ENCODE peak calls at places on chromosome 13, in four cellular contexts. One of them, this sample, is unnamed.

GRCh38 chr13:40132249-40132648 is 476.8 kb downstream of the COG6 start:
- DNase-seq in pancreas: no peak
- DNase-seq in anterior cingulate cortex: no peak
- DNase-seq in CD8-positive, alpha-beta memory T cell: no peak
- DNase-seq in this sample: no peak

GRCh38 chr13:60164490-60164889 is 762 bp upstream of the DIAPH3 start:
- DNase-seq in pancreas: no peak
- DNase-seq in anterior cingulate cortex: no peak
- DNase-seq in CD8-positive, alpha-beta memory T cell: no peak
- DNase-seq in this sample: no peak

GRCh38 chr13:30805603-30806011 is 70.3 kb downstream of the ALOX5AP start:
- DNase-seq in pancreas: peak
- DNase-seq in anterior cingulate cortex: no peak
- DNase-seq in CD8-positive, alpha-beta memory T cell: no peak
- DNase-seq in this sample: no peak

GRCh38 chr13:44474122-44474910 is 100.7 kb downstream of the SERP2 start:
- DNase-seq in pancreas: no peak
- DNase-seq in anterior cingulate cortex: no peak
- DNase-seq in CD8-positive, alpha-beta memory T cell: no peak
- DNase-seq in this sample: peak

GRCh38 chr13:72504026-72504925 is 223.2 kb downstream of the MZT1 start:
- DNase-seq in pancreas: no peak
- DNase-seq in anterior cingulate cortex: no peak
- DNase-seq in CD8-positive, alpha-beta memory T cell: no peak
- DNase-seq in this sample: no peak

GRCh38 chr13:60627071-60627686 is 230.2 kb downstream of the TDRD3 start:
- DNase-seq in pancreas: no peak
- DNase-seq in anterior cingulate cortex: no peak
- DNase-seq in CD8-positive, alpha-beta memory T cell: no peak
- DNase-seq in this sample: peak

GRCh38 chr13:65656740-65657329 is 1573.3 kb downstream of the PCDH9 start:
- DNase-seq in pancreas: no peak
- DNase-seq in anterior cingulate cortex: no peak
- DNase-seq in CD8-positive, alpha-beta memory T cell: no peak
- DNase-seq in this sample: peak

GRCh38 chr13:102227696-102228095 is 174.2 kb downstream of the FGF14 start:
- DNase-seq in pancreas: no peak
- DNase-seq in anterior cingulate cortex: no peak
- DNase-seq in CD8-positive, alpha-beta memory T cell: no peak
- DNase-seq in this sample: no peak

GRCh38 chr13:106109391-106109791 is 426.1 kb downstream of the EFNB2 start:
- DNase-seq in pancreas: no peak
- DNase-seq in anterior cingulate cortex: no peak
- DNase-seq in CD8-positive, alpha-beta memory T cell: no peak
- DNase-seq in this sample: no peak